ENCODE peak calls at places on chromosome 7, in five cellular contexts. E is cardiac fibroblast, P is heart left ventricle, G is astrocyte of the spinal cord, Z is lower leg skin. L is an unnamed sample.

GRCh38 chr7:5997210-5997808 is 11.5 kb downstream of the PMS2 start:
- DNase-seq in E (peak), P (peak), G (peak), Z (no peak), L (no peak)

GRCh38 chr7:86643478-86644281 is at the start of gene GRM3:
- DNase-seq in E (no peak), P (no peak), G (peak), Z (no peak), L (no peak)

GRCh38 chr7:155038335-155038734 is 31.8 kb upstream of the HTR5A start:
- DNase-seq in E (no peak), P (no peak), G (no peak), Z (no peak), L (no peak)

GRCh38 chr7:17502209-17502810 is 203.9 kb downstream of the AHR start:
- DNase-seq in E (no peak), P (no peak), G (no peak), Z (no peak), L (no peak)

GRCh38 chr7:69411466-69411865 is 186.8 kb upstream of the AUTS2 start:
- DNase-seq in E (no peak), P (no peak), G (no peak), Z (no peak), L (no peak)

GRCh38 chr7:131897016-131897789 is 340.8 kb upstream of the PODXL start:
- DNase-seq in E (peak), P (no peak), G (peak), Z (no peak), L (no peak)

GRCh38 chr7:150357277-150357676 is 11.3 kb upstream of the REPIN1 start:
- DNase-seq in E (no peak), P (no peak), G (no peak), Z (no peak), L (no peak)

GRCh38 chr7:121076350-121077164 is 88.0 kb downstream of the CPED1 start:
- DNase-seq in E (peak), P (no peak), G (peak), Z (no peak), L (no peak)

GRCh38 chr7:45872116-45873034 is 507 bp downstream of the CCDC201 start:
- DNase-seq in E (peak), P (no peak), G (no peak), Z (peak), L (no peak)

DNA sequence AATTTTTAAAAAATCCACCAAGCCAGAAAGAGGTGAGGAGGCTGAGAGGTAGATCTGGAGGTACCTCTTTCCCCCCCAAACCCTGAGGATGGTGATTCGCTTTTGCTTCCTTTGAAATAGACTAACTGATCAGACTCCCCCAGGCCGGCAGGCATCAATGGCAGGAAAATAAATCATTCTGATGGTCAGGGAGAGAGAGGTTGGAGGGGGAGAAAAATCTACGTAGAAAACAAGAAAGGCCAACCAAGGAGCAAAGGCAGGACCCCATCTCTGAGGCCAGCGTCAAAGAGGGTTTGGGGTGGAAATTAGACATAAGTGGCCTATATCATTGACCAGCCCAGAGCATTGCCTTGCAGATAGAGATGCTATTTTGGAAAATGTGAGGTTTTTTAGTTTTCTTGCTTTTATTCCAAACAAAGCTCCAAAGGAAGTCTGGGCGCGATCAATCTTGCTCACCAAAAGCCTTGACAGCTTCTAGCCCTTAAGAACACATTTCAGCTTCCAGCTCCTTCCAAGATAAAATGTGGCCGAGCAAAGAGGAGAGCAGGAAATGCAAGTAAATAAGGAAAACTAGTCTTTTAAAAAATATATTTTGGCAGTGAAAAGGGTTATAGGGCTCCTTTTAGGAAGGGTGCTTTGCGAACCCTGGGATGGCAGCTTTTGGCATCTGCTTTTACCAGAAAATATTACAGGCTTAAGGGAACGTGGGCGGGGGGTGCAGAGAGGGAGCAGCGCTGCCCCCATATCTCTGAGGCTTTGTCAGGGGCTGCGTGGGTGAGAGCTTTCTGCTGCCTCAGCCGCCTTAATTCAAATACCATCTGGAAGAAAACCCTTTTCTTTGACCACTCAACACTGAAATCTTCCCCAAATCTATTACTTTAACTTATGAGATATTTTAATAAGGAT is 2.0 kb upstream of the HOXA2 start:
- DNase-seq in E (no peak), P (no peak), G (peak), Z (no peak), L (no peak)
- H3K4me3 ChIP-seq in E (no peak), P (no peak), G (peak), Z (no peak), L (no peak)

DNA sequence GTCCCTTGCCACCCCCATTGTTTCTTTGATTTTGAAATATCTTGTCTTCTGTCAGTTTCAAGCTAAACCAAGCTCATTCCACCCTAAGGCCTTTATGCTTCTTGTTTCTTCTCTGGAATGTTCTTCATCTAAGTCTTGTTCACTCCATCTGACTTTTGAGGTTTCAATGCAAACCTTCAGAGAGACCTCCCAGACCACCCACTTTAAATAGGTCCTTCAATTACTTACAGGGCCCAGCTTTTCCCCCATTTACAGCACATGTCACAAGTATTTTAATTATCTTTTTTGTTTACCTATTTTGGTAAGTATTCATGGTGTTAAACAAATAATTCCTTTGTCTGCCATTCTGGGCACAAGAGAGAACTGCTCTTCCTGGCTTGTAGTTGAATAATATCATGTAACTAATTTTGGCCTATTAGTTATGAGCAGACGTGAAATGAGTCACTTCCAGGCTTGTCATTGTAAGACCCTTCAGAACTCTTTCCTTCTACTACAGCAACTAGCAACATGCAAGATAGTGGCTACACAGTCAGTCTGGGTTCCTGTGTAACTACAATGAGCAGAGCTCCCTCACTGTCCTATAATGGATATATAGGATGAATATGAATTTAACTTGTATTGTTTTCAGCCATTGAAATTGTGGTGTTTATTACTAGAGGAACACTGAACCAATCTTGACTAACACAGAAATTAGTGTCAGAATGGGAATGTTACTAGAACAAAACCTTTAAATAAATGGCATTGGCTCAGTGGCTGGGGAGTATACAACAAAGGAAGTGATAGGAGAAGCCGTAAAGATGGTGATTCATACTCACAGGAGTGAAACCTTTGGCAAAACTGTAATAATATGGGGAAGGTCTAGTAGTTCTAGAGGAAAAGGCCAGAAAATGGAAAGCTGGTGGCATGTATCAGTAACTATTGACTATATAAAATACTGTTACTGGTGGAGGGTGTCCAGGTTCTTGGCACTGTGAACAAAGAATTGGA is 2.8 kb upstream of the MTPN start:
- DNase-seq in E (peak), P (no peak), G (peak), Z (no peak), L (no peak)
- H3K4me3 ChIP-seq in E (peak), P (no peak), G (no peak), Z (no peak), L (peak)

GRCh38 chr7:2409745-2410414 is 6.5 kb downstream of the CHST12 start:
- DNase-seq in E (no peak), P (no peak), G (no peak), Z (no peak), L (no peak)
- H3K4me3 ChIP-seq in E (no peak), P (no peak), G (no peak), Z (no peak), L (no peak)

DNA sequence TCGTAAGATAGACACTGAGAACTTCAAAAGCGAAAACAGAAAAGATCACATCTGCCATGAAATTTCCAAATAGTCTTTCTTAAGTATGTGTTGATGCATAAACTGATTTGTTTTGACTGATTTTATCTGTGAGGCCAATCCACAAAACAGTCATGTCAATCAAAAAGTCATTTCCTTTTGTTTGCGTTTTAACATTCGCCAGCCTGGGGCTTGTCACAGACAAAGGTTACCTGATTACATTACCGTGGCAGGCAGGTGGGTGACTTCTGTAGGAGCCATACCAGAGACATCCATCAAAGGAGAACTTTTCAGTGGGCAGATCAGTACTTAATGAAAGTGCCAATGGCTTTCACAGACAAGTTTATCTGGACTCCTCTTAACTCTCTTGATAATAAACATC is 45.5 kb upstream of the BET1 start:
- DNase-seq in E (no peak), P (no peak), G (no peak), Z (no peak), L (no peak)
- H3K4me3 ChIP-seq in E (no peak), P (no peak), G (no peak), Z (no peak), L (no peak)

GRCh38 chr7:24024689-24025088 is 259.3 kb upstream of the NPY start:
- DNase-seq in E (no peak), P (no peak), G (no peak), Z (no peak), L (no peak)

GRCh38 chr7:24029068-24029467 is 254.9 kb upstream of the NPY start:
- DNase-seq in E (no peak), P (no peak), G (no peak), Z (no peak), L (no peak)

GRCh38 chr7:24025094-24025493 is 258.9 kb upstream of the NPY start:
- DNase-seq in E (no peak), P (no peak), G (peak), Z (no peak), L (no peak)

GRCh38 chr7:24024276-24024675 is 259.7 kb upstream of the NPY start:
- DNase-seq in E (no peak), P (no peak), G (no peak), Z (no peak), L (no peak)

GRCh38 chr7:24025765-24026164 is 258.2 kb upstream of the NPY start:
- DNase-seq in E (no peak), P (no peak), G (no peak), Z (no peak), L (no peak)
- H3K4me3 ChIP-seq in E (no peak), P (no peak), G (no peak), Z (no peak), L (no peak)